ENCODE peak calls at places on chromosome 22, in nine cellular contexts. C is fibroblast of lung; L is CD4-positive, alpha-beta memory T cell; T is spleen; U is pancreas; M is Peyer's patch; Q is body of pancreas; V is SJSA1; G is neuronal stem cell. Y is an unnamed sample.

GRCh38 chr22:50734343-50734771 is 3.6 kb upstream of the ACR start:
- DNase-seq in C (no peak), L (no peak), T (peak; percentile 62), U (no peak), M (no peak), Q (no peak), V (peak; percentile 29), G (no peak), Y (no peak)

GRCh38 chr22:38180841-38181452 is 683 bp downstream of the PLA2G6 start:
- DNase-seq in C (peak; percentile 23), L (peak; percentile 49), T (peak; percentile 85), U (no peak), M (peak; percentile 67), Q (peak; percentile 63), V (no peak), G (no peak), Y (peak; percentile 83)

GRCh38 chr22:42316988-42317387 is 46.5 kb upstream of the TCF20 start:
- DNase-seq in C (no peak), L (peak; percentile 49), T (no peak), U (no peak), M (peak; percentile 85), Q (no peak), V (no peak), G (no peak), Y (peak; percentile 91)

GRCh38 chr22:20577549-20577975 is 70.2 kb downstream of the MED15 start:
- DNase-seq in C (no peak), L (peak; percentile 26), T (peak; percentile 51), U (no peak), M (no peak), Q (no peak), V (no peak), G (no peak), Y (peak; percentile 55)

GRCh38 chr22:43754176-43754575 is 57.9 kb downstream of the EFCAB6 start:
- DNase-seq in C (no peak), L (no peak), T (no peak), U (no peak), M (no peak), Q (no peak), V (no peak), G (no peak), Y (no peak)

GRCh38 chr22:48982321-48982905 is 845.3 kb downstream of the BRD1 start:
- DNase-seq in C (no peak), L (no peak), T (no peak), U (no peak), M (no peak), Q (no peak), V (no peak), G (no peak), Y (no peak)

GRCh38 chr22:37567991-37568390 is 7.7 kb downstream of the CDC42EP1 start:
- DNase-seq in C (no peak), L (no peak), T (no peak), U (no peak), M (no peak), Q (no peak), V (no peak), G (no peak), Y (no peak)

GRCh38 chr22:23199159-23199558 is 18.9 kb downstream of the BCR start:
- DNase-seq in C (no peak), L (no peak), T (peak; percentile 51), U (no peak), M (no peak), Q (no peak), V (no peak), G (no peak), Y (no peak)

GRCh38 chr22:50102946-50103345 is 13.1 kb downstream of the MOV10L1 start:
- DNase-seq in C (no peak), L (no peak), T (no peak), U (no peak), M (no peak), Q (peak; percentile 19), V (no peak), G (no peak), Y (no peak)

GRCh38 chr22:17115927-17116326 is 5.2 kb downstream of the TMEM121B start:
- DNase-seq in C (no peak), L (no peak), T (no peak), U (no peak), M (no peak), Q (no peak), V (no peak), G (no peak), Y (no peak)

GRCh38 chr22:50733521-50734342 is 4.3 kb upstream of the ACR start:
- DNase-seq in C (peak; percentile 57), L (no peak), T (peak; percentile 70), U (no peak), M (no peak), Q (no peak), V (peak; percentile 26), G (no peak), Y (no peak)

GRCh38 chr22:42752912-42753311 is 32.2 kb upstream of the A4GALT start:
- DNase-seq in C (no peak), L (no peak), T (no peak), U (no peak), M (no peak), Q (no peak), V (no peak), G (no peak), Y (no peak)

GRCh38 chr22:44260216-44261035 is 52.3 kb downstream of the SHISAL1 start:
- DNase-seq in C (no peak), L (no peak), T (peak; percentile 41), U (no peak), M (no peak), Q (no peak), V (peak; percentile 36), G (no peak), Y (no peak)

GRCh38 chr22:32991353-32992115 is 66.6 kb downstream of the SYN3 start:
- DNase-seq in C (peak; percentile 1), L (no peak), T (no peak), U (no peak), M (no peak), Q (no peak), V (no peak), G (no peak), Y (no peak)

GRCh38 chr22:32473388-32473952 is 1.1 kb upstream of the FBXO7 start:
- DNase-seq in C (peak; percentile 74), L (peak; percentile 63), T (no peak), U (no peak), M (peak; percentile 57), Q (no peak), V (no peak), G (peak; percentile 68), Y (peak; percentile 38)

GRCh38 chr22:48591286-48592065 is 1236.2 kb downstream of the BRD1 start:
- DNase-seq in C (no peak), L (no peak), T (no peak), U (peak; percentile 42), M (no peak), Q (no peak), V (no peak), G (no peak), Y (no peak)

GRCh38 chr22:17954200-17954859 is 70.0 kb downstream of the MICAL3 start:
- DNase-seq in C (no peak), L (no peak), T (no peak), U (no peak), M (no peak), Q (peak; percentile 30), V (no peak), G (no peak), Y (peak; percentile 41)

GRCh38 chr22:27670701-27671412 is 130.7 kb downstream of the MN1 start:
- DNase-seq in C (no peak), L (no peak), T (peak; percentile 72), U (peak; percentile 88), M (no peak), Q (peak; percentile 80), V (peak; percentile 90), G (peak; percentile 90), Y (no peak)
- H3K27ac ChIP-seq in C (no peak overlapping the region), L (no peak overlapping the region), T (no peak overlapping the region), U (peak overlapping the region; percentile 75), M (no peak overlapping the region), Q (peak overlapping the region; percentile 78), V (peak overlapping the region; percentile 97), G (peak overlapping the region; percentile 96), Y (no peak overlapping the region)

DNA sequence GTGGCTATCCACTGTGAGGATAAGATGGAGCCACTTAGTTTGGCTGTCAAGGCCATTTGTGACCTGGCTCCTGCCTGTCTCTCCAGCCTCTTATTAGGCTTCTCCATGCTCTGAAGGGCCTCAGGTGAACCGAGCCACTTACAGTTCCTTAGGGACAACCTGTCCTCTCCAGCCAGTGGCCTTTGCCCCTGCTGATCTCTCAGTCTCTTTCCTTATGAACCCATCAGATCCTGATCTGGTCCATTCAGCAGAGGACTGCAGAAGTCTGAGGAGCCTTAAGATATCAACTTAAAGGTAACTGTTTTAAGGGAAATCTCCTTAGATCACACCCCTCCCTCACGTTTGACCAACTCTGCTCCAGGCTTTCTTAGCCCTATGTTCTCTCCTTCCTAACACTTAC is 2.4 kb downstream of the DUSP18 start:
- DNase-seq in C (no peak), L (no peak), T (no peak), U (no peak), M (peak; percentile 67), Q (no peak), V (no peak), G (no peak), Y (peak; percentile 34)
- H3K4me1 ChIP-seq in C (peaks cover 2% of the 10 kb centered on the region), L (peaks cover 13% of the 10 kb centered on the region), T (peaks cover 23% of the 10 kb centered on the region), U (peaks cover 4% of the 10 kb centered on the region), M (no peaks in the 10 kb centered on the region), Q (peaks cover 18% of the 10 kb centered on the region), V (peaks cover 13% of the 10 kb centered on the region), G (peaks cover 6% of the 10 kb centered on the region), Y (no peaks in the 10 kb centered on the region)

DNA sequence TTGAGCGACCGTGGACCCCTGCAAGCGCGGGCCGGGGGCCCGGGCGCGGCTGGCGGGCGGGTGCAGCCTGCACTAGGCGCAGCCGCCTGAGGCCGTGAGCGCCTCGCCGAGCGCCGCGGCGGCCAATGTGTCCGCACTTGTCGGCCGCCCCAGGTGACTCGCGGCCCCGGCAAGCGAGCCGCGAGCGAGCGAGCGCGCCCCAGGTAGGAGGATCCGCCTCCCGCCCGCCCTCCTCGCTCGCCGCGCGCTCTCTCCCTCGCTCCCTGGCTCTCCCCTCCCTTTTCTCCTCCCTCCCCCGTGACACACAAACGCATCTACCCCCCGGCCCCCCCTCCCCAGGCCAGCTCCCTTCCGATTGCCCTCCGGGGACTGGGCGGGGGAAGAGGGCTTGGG is at the start of gene WNT7B:
- DNase-seq in C (no peak), L (peak; percentile 16), T (no peak), U (no peak), M (no peak), Q (peak; percentile 49), V (no peak), G (no peak), Y (no peak)
- H3K4me3 ChIP-seq in C (no peak within 1 kb of the TSS), L (no peak within 1 kb of the TSS), T (peak within 1 kb of the TSS; percentile 17), U (peak within 1 kb of the TSS; percentile 42), M (peak within 1 kb of the TSS; percentile 31), Q (no peak within 1 kb of the TSS), V (peak within 1 kb of the TSS; percentile 24), G (peak within 1 kb of the TSS; percentile 37), Y (no peak within 1 kb of the TSS)

DNA sequence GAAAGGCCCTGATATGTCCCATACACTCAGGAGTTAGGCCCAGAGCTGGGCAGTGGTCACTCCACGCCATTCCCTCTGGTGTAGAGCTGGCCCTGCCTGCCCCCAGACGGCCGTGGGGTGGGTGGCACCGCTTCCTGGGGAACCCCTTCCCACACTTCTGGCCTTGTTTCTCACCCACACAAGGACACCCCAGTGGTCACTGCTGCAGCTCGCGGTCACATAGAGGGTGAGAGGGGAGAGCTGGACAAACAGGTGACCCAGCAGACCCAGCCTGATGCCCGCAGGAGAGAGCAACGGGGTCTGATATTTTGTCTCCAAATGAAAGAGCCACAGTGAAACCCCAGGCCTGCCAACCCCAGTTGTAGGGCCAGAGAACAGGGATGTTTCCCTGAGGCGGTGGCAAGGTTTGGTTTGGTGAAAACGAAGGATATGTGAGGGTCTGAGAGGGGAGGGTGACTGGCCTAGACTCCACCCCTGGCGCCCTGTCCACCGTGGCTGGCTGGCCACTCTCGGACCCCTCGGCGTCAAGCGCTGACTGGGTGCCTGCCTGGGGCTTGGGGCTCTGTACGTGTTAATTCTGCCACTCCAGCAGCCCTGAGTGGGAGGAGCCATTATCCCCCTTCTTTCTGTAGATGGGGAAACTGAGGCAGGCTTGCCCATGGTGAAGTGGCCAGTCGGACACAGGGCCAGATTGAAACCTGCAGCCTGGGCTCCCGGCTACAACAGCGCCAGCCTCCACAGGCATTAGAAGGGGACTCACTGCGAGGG is 71.0 kb upstream of the PPARA start:
- DNase-seq in C (no peak), L (no peak), T (peak; percentile 61), U (peak; percentile 72), M (peak; percentile 41), Q (peak; percentile 22), V (no peak), G (no peak), Y (no peak)
- H3K27ac ChIP-seq in C (peak overlapping the region; percentile 97), L (no peak overlapping the region), T (peak overlapping the region; percentile 86), U (peak overlapping the region; percentile 98), M (peak overlapping the region; percentile 94), Q (peak overlapping the region; percentile 99), V (peak overlapping the region; percentile 92), G (no peak overlapping the region), Y (peak overlapping the region; percentile 99)

Y was measured in colonic mucosa.